ENCODE peak calls at places on chromosomes 4 and X, in six cellular contexts. Q is cardiac fibroblast; B is CD4-positive, alpha-beta T cell; S is activated B cell treated with CpG ODN at 0.5 μM for 24 hours; T is bronchial epithelial cell; V is RWPE2. N is an unnamed sample.

GRCh38 chr4:80231180-80231579 is 33.9 kb downstream of the PRDM8 start:
- DNase-seq in Q (no peak), B (no peak), S (no peak), T (peak), V (no peak), N (no peak)

GRCh38 chrX:8987672-8988250 is 46.2 kb downstream of the FAM9B start:
- DNase-seq in Q (no peak), B (peak), S (no peak), T (no peak), V (no peak), N (no peak)

GRCh38 chr4:80017125-80017854 is 55.7 kb downstream of the ANTXR2 start:
- DNase-seq in Q (peak), B (no peak), S (no peak), T (peak), V (no peak), N (no peak)

GRCh38 chr4:159097144-159097543 is 5.7 kb upstream of the RAPGEF2 start:
- DNase-seq in Q (no peak), B (no peak), S (no peak), T (no peak), V (no peak), N (no peak)

GRCh38 chr4:129394635-129395034 is 298.7 kb downstream of the C4orf33 start:
- DNase-seq in Q (no peak), B (no peak), S (no peak), T (no peak), V (no peak), N (no peak)

GRCh38 chr4:78776729-78777555 is 792 bp downstream of the BMP2K start:
- DNase-seq in Q (peak), B (peak), S (no peak), T (peak), V (peak), N (peak)

GRCh38 chr4:102620697-102621497 is 119.7 kb downstream of the NFKB1 start:
- DNase-seq in Q (peak), B (no peak), S (no peak), T (peak), V (no peak), N (no peak)

GRCh38 chr4:55912249-55912648 is 36.5 kb upstream of the CEP135 start:
- DNase-seq in Q (no peak), B (no peak), S (no peak), T (peak), V (no peak), N (no peak)

GRCh38 chr4:6889101-6889735 is 20.4 kb upstream of the TBC1D14 start:
- DNase-seq in Q (no peak), B (no peak), S (no peak), T (no peak), V (no peak), N (no peak)

GRCh38 chr4:27242217-27242616 is 381.6 kb downstream of the STIM2 start:
- DNase-seq in Q (no peak), B (no peak), S (no peak), T (no peak), V (no peak), N (no peak)

GRCh38 chrX:133350751-133351150 is 64.5 kb downstream of the GPC4 start:
- DNase-seq in Q (peak), B (no peak), S (no peak), T (peak), V (no peak), N (no peak)

GRCh38 chr4:132479543-132479942 is 669.6 kb upstream of the PCDH10 start:
- DNase-seq in Q (no peak), B (no peak), S (no peak), T (no peak), V (no peak), N (no peak)

GRCh38 chr4:138907174-138907573 is 108.4 kb upstream of the NOCT start:
- DNase-seq in Q (no peak), B (no peak), S (no peak), T (no peak), V (no peak), N (no peak)

GRCh38 chrX:48520976-48521352 is 644 bp upstream of the EBP start:
- DNase-seq in Q (no peak), B (no peak), S (no peak), T (no peak), V (no peak), N (no peak)

GRCh38 chr4:53932784-53933183 is 131.6 kb downstream of the CHIC2 start:
- DNase-seq in Q (peak), B (no peak), S (no peak), T (no peak), V (no peak), N (no peak)

GRCh38 chr4:103075435-103075893 is 1.1 kb downstream of the SLC9B2 start:
- DNase-seq in Q (peak), B (no peak), S (no peak), T (no peak), V (no peak), N (no peak)

GRCh38 chr4:142480244-142480643 is 365.9 kb downstream of the INPP4B start:
- DNase-seq in Q (no peak), B (no peak), S (no peak), T (peak), V (no peak), N (no peak)

GRCh38 chrX:43450355-43450754 is 205.7 kb upstream of the MAOA start:
- DNase-seq in Q (no peak), B (no peak), S (no peak), T (no peak), V (no peak), N (no peak)

GRCh38 chr4:47785196-47785595 is 52.7 kb downstream of the CORIN start:
- DNase-seq in Q (no peak), B (no peak), S (no peak), T (no peak), V (no peak), N (no peak)

GRCh38 chr4:123469245-123469644 is 72.7 kb downstream of the SPRY1 start:
- DNase-seq in Q (no peak), B (no peak), S (no peak), T (peak), V (no peak), N (no peak)

GRCh38 chr4:41844327-41844726 is 90.9 kb upstream of the TMEM33 start:
- DNase-seq in Q (no peak), B (no peak), S (no peak), T (peak), V (no peak), N (no peak)

GRCh38 chr4:107885865-107886264 is 45.5 kb upstream of the CYP2U1 start:
- DNase-seq in Q (no peak), B (no peak), S (no peak), T (peak), V (no peak), N (no peak)

GRCh38 chr4:168527560-168527959 is 30.7 kb downstream of the PALLD start:
- DNase-seq in Q (no peak), B (no peak), S (no peak), T (no peak), V (no peak), N (no peak)

GRCh38 chrX:55783723-55784122 is 66.2 kb downstream of the RRAGB start:
- DNase-seq in Q (no peak), B (no peak), S (no peak), T (no peak), V (no peak), N (no peak)

GRCh38 chr4:40264995-40265909 is 68.4 kb downstream of the RHOH start:
- DNase-seq in Q (peak), B (no peak), S (no peak), T (no peak), V (no peak), N (no peak)

GRCh38 chr4:125828316-125828715 is 513.6 kb downstream of the FAT4 start:
- DNase-seq in Q (no peak), B (no peak), S (no peak), T (no peak), V (no peak), N (no peak)

DNA sequence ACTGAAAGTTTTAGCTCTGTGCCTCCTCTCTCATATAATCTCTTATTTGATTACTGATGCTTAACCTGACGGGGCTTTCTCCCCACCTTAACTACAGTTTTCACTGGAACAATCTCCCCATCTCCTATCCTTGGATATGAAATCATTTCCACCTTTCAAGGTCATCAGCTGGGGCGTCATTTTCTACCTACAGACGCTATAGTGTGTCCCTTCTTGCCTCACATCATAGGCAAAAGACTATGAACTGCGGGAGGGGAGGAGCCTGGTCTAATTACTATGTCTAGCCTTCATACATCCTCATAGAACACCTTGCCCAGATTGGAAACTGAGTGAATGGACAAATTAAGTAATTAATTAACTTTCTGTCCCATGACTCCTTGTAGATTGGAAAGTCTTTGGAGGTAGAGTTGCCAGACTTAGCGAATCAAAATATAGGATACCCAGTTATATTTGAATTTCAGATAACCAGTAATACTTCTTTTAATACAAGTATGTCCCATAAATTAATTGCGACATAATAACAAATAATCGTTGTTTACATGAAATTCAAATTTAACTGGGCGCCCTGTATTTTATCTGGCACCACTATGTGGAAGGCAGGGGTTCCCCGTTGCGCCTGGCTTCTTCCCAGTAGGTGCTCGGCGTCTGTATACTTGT is 762 bp upstream of the ATP6AP2 start:
- DNase-seq in Q (no peak), B (no peak), S (no peak), T (no peak), V (no peak), N (no peak)
- TF ChIP-seq CTCF in Q (no peak), B (no peak), S (no peak), T (no peak), V (no peak), N (no peak)

GRCh38 chr4:98577956-98578355 is 80.5 kb downstream of the TSPAN5 start:
- DNase-seq in Q (peak), B (no peak), S (no peak), T (no peak), V (no peak), N (no peak)

GRCh38 chr4:98586231-98586630 is 72.2 kb downstream of the TSPAN5 start:
- DNase-seq in Q (peak), B (no peak), S (no peak), T (no peak), V (no peak), N (no peak)

GRCh38 chr4:98583265-98583664 is 75.1 kb downstream of the TSPAN5 start:
- DNase-seq in Q (no peak), B (no peak), S (no peak), T (peak), V (no peak), N (no peak)

GRCh38 chr4:98584265-98584664 is 74.1 kb downstream of the TSPAN5 start:
- DNase-seq in Q (no peak), B (no peak), S (no peak), T (peak), V (no peak), N (no peak)

GRCh38 chr4:98581126-98581525 is 77.3 kb downstream of the TSPAN5 start:
- DNase-seq in Q (no peak), B (no peak), S (no peak), T (no peak), V (no peak), N (no peak)
- TF ChIP-seq CTCF in Q (no peak), B (no peak), S (no peak), T (no peak), V (no peak), N (no peak)

GRCh38 chr4:20075479-20075878 is 176.2 kb upstream of the SLIT2 start:
- DNase-seq in Q (no peak), B (no peak), S (no peak), T (no peak), V (no peak), N (no peak)
- TF ChIP-seq CTCF in Q (no peak), B (no peak), S (no peak), T (no peak), V (peak), N (no peak)

GRCh38 chrX:84320606-84321005 is 132.6 kb upstream of the RPS6KA6 start:
- DNase-seq in Q (no peak), B (no peak), S (no peak), T (no peak), V (no peak), N (no peak)

GRCh38 chrX:84322083-84322827 is 134.3 kb upstream of the RPS6KA6 start:
- DNase-seq in Q (no peak), B (no peak), S (no peak), T (no peak), V (no peak), N (no peak)

GRCh38 chrX:84318661-84319060 is 130.7 kb upstream of the RPS6KA6 start:
- DNase-seq in Q (no peak), B (no peak), S (no peak), T (no peak), V (no peak), N (no peak)

GRCh38 chrX:84320023-84320422 is 132.0 kb upstream of the RPS6KA6 start:
- DNase-seq in Q (no peak), B (no peak), S (no peak), T (no peak), V (no peak), N (no peak)
- TF ChIP-seq CTCF in Q (no peak), B (no peak), S (no peak), T (no peak), V (no peak), N (no peak)

GRCh38 chrX:153884136-153885076 is 1.6 kb downstream of the L1CAM start:
- DNase-seq in Q (no peak), B (no peak), S (no peak), T (peak), V (no peak), N (no peak)
- TF ChIP-seq CTCF in Q (no peak), B (no peak), S (no peak), T (peak), V (peak), N (no peak)

DNA sequence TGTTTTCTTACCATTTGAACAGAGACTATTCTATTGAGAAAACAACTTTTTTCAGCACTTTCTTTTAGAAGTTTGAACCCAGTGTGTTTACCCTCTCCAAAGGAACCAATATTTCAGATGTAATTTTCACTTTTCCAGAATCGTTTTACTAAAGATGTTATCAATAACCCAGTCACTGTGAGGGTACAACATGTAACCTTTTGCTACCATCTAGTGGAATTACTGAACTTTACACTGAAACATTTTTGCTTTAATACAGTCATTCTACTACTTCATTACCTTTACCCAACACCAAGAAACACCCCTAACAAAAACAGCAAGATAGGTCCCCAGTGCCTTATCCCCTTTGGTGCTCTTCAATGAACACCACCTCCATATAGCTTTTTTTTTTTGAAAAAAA is 33.1 kb upstream of the PRDX4 start:
- DNase-seq in Q (peak), B (no peak), S (no peak), T (peak), V (no peak), N (no peak)
- TF ChIP-seq CTCF in Q (no peak), B (no peak), S (no peak), T (no peak), V (peak), N (no peak)

N was measured in suprapubic skin.